ENCODE peak calls at places on chromosomes 13 and 19, in six cellular contexts. One of them, this sample, is unnamed.

GRCh38 chr13:79380943-79381445 is 25.1 kb downstream of the RBM26 start:
- DNase-seq in NB4: no peak
- DNase-seq in HFF-Myc: no peak
- DNase-seq in T-helper 2 cell: no peak
- DNase-seq in mesothelial cell of epicardium: no peak
- DNase-seq in retina: no peak
- DNase-seq in this sample: no peak

GRCh38 chr13:50909605-50910482 is at the start of gene RNASEH2B:
- DNase-seq in mesothelial cell of epicardium: peak
- DNase-seq in T-helper 2 cell: peak
- DNase-seq in NB4: peak
- DNase-seq in retina: peak
- DNase-seq in HFF-Myc: no peak
- DNase-seq in this sample: peak

GRCh38 chr19:41694831-41695635 is 7.0 kb upstream of the CEACAM7 start:
- DNase-seq in HFF-Myc: no peak
- DNase-seq in T-helper 2 cell: no peak
- DNase-seq in retina: no peak
- DNase-seq in NB4: no peak
- DNase-seq in mesothelial cell of epicardium: no peak
- DNase-seq in this sample: no peak

GRCh38 chr13:28505543-28506135 is 10.7 kb upstream of the FLT1 start:
- DNase-seq in retina: no peak
- DNase-seq in HFF-Myc: no peak
- DNase-seq in T-helper 2 cell: no peak
- DNase-seq in NB4: peak
- DNase-seq in mesothelial cell of epicardium: no peak
- DNase-seq in this sample: peak

GRCh38 chr13:22589880-22590279 is 590.9 kb upstream of the SGCG start:
- DNase-seq in mesothelial cell of epicardium: no peak
- DNase-seq in retina: no peak
- DNase-seq in T-helper 2 cell: no peak
- DNase-seq in HFF-Myc: no peak
- DNase-seq in NB4: no peak
- DNase-seq in this sample: no peak

GRCh38 chr19:45477713-45478453 is 10.1 kb downstream of the FOSB start:
- DNase-seq in T-helper 2 cell: peak
- DNase-seq in retina: peak
- DNase-seq in NB4: peak
- DNase-seq in HFF-Myc: no peak
- DNase-seq in mesothelial cell of epicardium: no peak
- DNase-seq in this sample: no peak

GRCh38 chr19:5587661-5588060 is 19.9 kb upstream of the TINCR start:
- DNase-seq in HFF-Myc: no peak
- DNase-seq in mesothelial cell of epicardium: no peak
- DNase-seq in retina: no peak
- DNase-seq in NB4: no peak
- DNase-seq in T-helper 2 cell: no peak
- DNase-seq in this sample: no peak

GRCh38 chr13:42926555-42926954 is 65.5 kb downstream of the EPSTI1 start:
- DNase-seq in NB4: no peak
- DNase-seq in HFF-Myc: peak
- DNase-seq in mesothelial cell of epicardium: no peak
- DNase-seq in T-helper 2 cell: no peak
- DNase-seq in retina: no peak
- DNase-seq in this sample: no peak

GRCh38 chr13:88345171-88345847 is 674.1 kb downstream of the SLITRK5 start:
- DNase-seq in HFF-Myc: no peak
- DNase-seq in NB4: no peak
- DNase-seq in retina: no peak
- DNase-seq in mesothelial cell of epicardium: no peak
- DNase-seq in T-helper 2 cell: no peak
- DNase-seq in this sample: no peak

GRCh38 chr13:75055296-75055695 is 426.7 kb downstream of the TBC1D4 start:
- DNase-seq in HFF-Myc: no peak
- DNase-seq in retina: no peak
- DNase-seq in NB4: no peak
- DNase-seq in mesothelial cell of epicardium: no peak
- DNase-seq in T-helper 2 cell: no peak
- DNase-seq in this sample: no peak

GRCh38 chr13:113209336-113209879 is at the start of gene CUL4A:
- DNase-seq in T-helper 2 cell: peak
- DNase-seq in mesothelial cell of epicardium: peak
- DNase-seq in NB4: peak
- DNase-seq in HFF-Myc: no peak
- DNase-seq in retina: no peak
- DNase-seq in this sample: peak

GRCh38 chr19:49224856-49225255 is 67.3 kb downstream of the TRPM4 start:
- DNase-seq in NB4: peak
- DNase-seq in T-helper 2 cell: no peak
- DNase-seq in HFF-Myc: no peak
- DNase-seq in retina: peak
- DNase-seq in mesothelial cell of epicardium: no peak
- DNase-seq in this sample: peak

GRCh38 chr13:95391785-95392184 is 90.5 kb upstream of the ABCC4 start:
- DNase-seq in mesothelial cell of epicardium: no peak
- DNase-seq in retina: no peak
- DNase-seq in T-helper 2 cell: no peak
- DNase-seq in HFF-Myc: no peak
- DNase-seq in NB4: no peak
- DNase-seq in this sample: no peak

GRCh38 chr19:35383536-35383935 is 12.7 kb downstream of the GPR42 start:
- DNase-seq in HFF-Myc: no peak
- DNase-seq in mesothelial cell of epicardium: no peak
- DNase-seq in retina: no peak
- DNase-seq in NB4: no peak
- DNase-seq in T-helper 2 cell: no peak
- DNase-seq in this sample: no peak

GRCh38 chr19:32227561-32228165 is 117.7 kb upstream of the ZNF507 start:
- DNase-seq in mesothelial cell of epicardium: no peak
- DNase-seq in retina: no peak
- DNase-seq in T-helper 2 cell: no peak
- DNase-seq in HFF-Myc: no peak
- DNase-seq in NB4: no peak
- DNase-seq in this sample: no peak

GRCh38 chr19:575527-576506 is 3.4 kb downstream of the BSG start:
- DNase-seq in NB4: peak
- DNase-seq in HFF-Myc: no peak
- DNase-seq in mesothelial cell of epicardium: no peak
- DNase-seq in T-helper 2 cell: no peak
- DNase-seq in retina: no peak
- DNase-seq in this sample: no peak

GRCh38 chr19:33497778-33498175 is 23.8 kb downstream of the PEPD start:
- DNase-seq in mesothelial cell of epicardium: peak
- DNase-seq in NB4: no peak
- DNase-seq in HFF-Myc: no peak
- DNase-seq in retina: no peak
- DNase-seq in T-helper 2 cell: no peak
- DNase-seq in this sample: no peak

GRCh38 chr13:61413572-61413971 is 2.1 kb downstream of the PCDH20 start:
- DNase-seq in retina: peak
- DNase-seq in HFF-Myc: no peak
- DNase-seq in NB4: no peak
- DNase-seq in mesothelial cell of epicardium: no peak
- DNase-seq in T-helper 2 cell: no peak
- DNase-seq in this sample: no peak

GRCh38 chr19:36136975-36137686 is 2.7 kb upstream of the CAPNS1 start:
- DNase-seq in T-helper 2 cell: no peak
- DNase-seq in NB4: no peak
- DNase-seq in retina: no peak
- DNase-seq in HFF-Myc: no peak
- DNase-seq in mesothelial cell of epicardium: no peak
- DNase-seq in this sample: no peak

GRCh38 chr13:34391071-34391470 is 551.0 kb upstream of the NBEA start:
- DNase-seq in mesothelial cell of epicardium: no peak
- DNase-seq in HFF-Myc: peak
- DNase-seq in retina: no peak
- DNase-seq in NB4: no peak
- DNase-seq in T-helper 2 cell: no peak
- DNase-seq in this sample: no peak

GRCh38 chr13:50149143-50149703 is 134.0 kb downstream of the KCNRG start:
- DNase-seq in HFF-Myc: no peak
- DNase-seq in T-helper 2 cell: no peak
- DNase-seq in mesothelial cell of epicardium: no peak
- DNase-seq in NB4: no peak
- DNase-seq in retina: no peak
- DNase-seq in this sample: no peak

GRCh38 chr13:52599037-52599852 is 43.0 kb upstream of the HNRNPA1L2 start:
- DNase-seq in T-helper 2 cell: no peak
- DNase-seq in mesothelial cell of epicardium: no peak
- DNase-seq in HFF-Myc: no peak
- DNase-seq in retina: no peak
- DNase-seq in NB4: no peak
- DNase-seq in this sample: peak

GRCh38 chr19:43380771-43381386 is 27.4 kb downstream of the CD177 start:
- DNase-seq in mesothelial cell of epicardium: no peak
- DNase-seq in retina: no peak
- DNase-seq in T-helper 2 cell: no peak
- DNase-seq in NB4: no peak
- DNase-seq in HFF-Myc: no peak
- DNase-seq in this sample: no peak

GRCh38 chr19:43624933-43625332 is 5.5 kb upstream of the ZNF428 start:
- DNase-seq in NB4: peak
- DNase-seq in retina: no peak
- DNase-seq in mesothelial cell of epicardium: no peak
- DNase-seq in HFF-Myc: no peak
- DNase-seq in T-helper 2 cell: peak
- DNase-seq in this sample: peak

GRCh38 chr13:74765955-74766354 is 631.8 kb upstream of the KLF12 start:
- DNase-seq in retina: no peak
- DNase-seq in HFF-Myc: no peak
- DNase-seq in NB4: no peak
- DNase-seq in T-helper 2 cell: no peak
- DNase-seq in mesothelial cell of epicardium: no peak
- DNase-seq in this sample: no peak

GRCh38 chr19:10120538-10121198 is 969 bp upstream of the EIF3G start:
- DNase-seq in T-helper 2 cell: no peak
- DNase-seq in retina: no peak
- DNase-seq in HFF-Myc: no peak
- DNase-seq in mesothelial cell of epicardium: no peak
- DNase-seq in NB4: peak
- DNase-seq in this sample: no peak

GRCh38 chr19:11363881-11364280 is 8.6 kb downstream of the PLPPR2 start:
- DNase-seq in retina: no peak
- DNase-seq in T-helper 2 cell: no peak
- DNase-seq in HFF-Myc: no peak
- DNase-seq in mesothelial cell of epicardium: no peak
- DNase-seq in NB4: no peak
- DNase-seq in this sample: no peak

GRCh38 chr13:42490676-42491075 is 83.3 kb upstream of the TNFSF11 start:
- DNase-seq in HFF-Myc: no peak
- DNase-seq in mesothelial cell of epicardium: no peak
- DNase-seq in retina: no peak
- DNase-seq in T-helper 2 cell: no peak
- DNase-seq in NB4: no peak
- DNase-seq in this sample: no peak

GRCh38 chr19:4206818-4207484 is 22.4 kb upstream of the EBI3 start:
- DNase-seq in T-helper 2 cell: no peak
- DNase-seq in mesothelial cell of epicardium: no peak
- DNase-seq in NB4: peak
- DNase-seq in HFF-Myc: no peak
- DNase-seq in retina: no peak
- DNase-seq in this sample: no peak

This sample was measured in CD4-positive, CD25-positive, alpha-beta regulatory T cell.